ENCODE peak calls at places on chromosomes 6 and 20, in six cellular contexts. B, F, Y, G, H and Z are unnamed samples.

GRCh38 chr6:73732845-73733675 is 37.1 kb downstream of the CD109 start:
- DNase-seq in H (peak; percentile 30), Y (peak; percentile 21), B (peak; percentile 39), F (peak; percentile 58), G (no peak), Z (peak; percentile 74)

GRCh38 chr6:63802606-63803206 is 167.1 kb downstream of the PHF3 start:
- DNase-seq in Y (no peak), F (no peak), H (no peak), G (no peak), B (no peak), Z (no peak)

GRCh38 chr6:88813045-88813444 is 150.4 kb downstream of the RNGTT start:
- DNase-seq in H (no peak), G (no peak), Y (no peak), F (no peak), B (no peak), Z (no peak)

GRCh38 chr6:79277109-79277508 is 42.6 kb upstream of the HMGN3 start:
- DNase-seq in G (no peak), Y (no peak), F (no peak), B (no peak), H (no peak), Z (no peak)

GRCh38 chr20:25055711-25056492 is 2.0 kb downstream of the ACSS1 start:
- DNase-seq in G (no peak), B (no peak), F (no peak), Y (no peak), H (no peak), Z (no peak)

GRCh38 chr6:38517005-38517404 is 122.7 kb downstream of the BTBD9 start:
- DNase-seq in G (no peak), H (no peak), B (no peak), Y (no peak), F (no peak), Z (no peak)

GRCh38 chr6:43838276-43839036 is 68.4 kb downstream of the VEGFA start:
- DNase-seq in G (no peak), Y (no peak), H (no peak), F (no peak), B (no peak), Z (no peak)

GRCh38 chr20:53801609-53802370 is 208.2 kb upstream of the ZNF217 start:
- DNase-seq in Y (no peak), H (no peak), G (peak; percentile 59), F (no peak), B (no peak), Z (no peak)

GRCh38 chr6:14693301-14694192 is 552.3 kb upstream of the JARID2 start:
- DNase-seq in F (no peak), G (no peak), H (no peak), Y (no peak), B (no peak), Z (no peak)

GRCh38 chr20:36542019-36542488 is 735 bp downstream of the MYL9 start:
- DNase-seq in G (no peak), F (no peak), Y (no peak), H (no peak), B (no peak), Z (peak; percentile 55)

GRCh38 chr6:72580281-72580940 is 41.5 kb upstream of the KCNQ5 start:
- DNase-seq in F (no peak), H (no peak), G (no peak), B (peak; percentile 52), Y (peak; percentile 76), Z (peak; percentile 31)

GRCh38 chr6:65671922-65672321 is 35.1 kb downstream of the EYS start:
- DNase-seq in G (no peak), H (no peak), F (no peak), Y (no peak), B (peak; percentile 25), Z (no peak)

GRCh38 chr6:624979-625378 is 31.9 kb downstream of the HUS1B start:
- DNase-seq in G (no peak), Y (no peak), B (peak; percentile 1), H (no peak), F (no peak), Z (no peak)

GRCh38 chr6:84867521-84867920 is 103.1 kb upstream of the TBX18 start:
- DNase-seq in H (no peak), Y (no peak), F (no peak), B (no peak), G (no peak), Z (no peak)

GRCh38 chr6:87671555-87672029 is 30.4 kb downstream of the AKIRIN2 start:
- DNase-seq in G (no peak), Y (no peak), F (no peak), B (no peak), H (no peak), Z (no peak)

GRCh38 chr6:12065321-12066140 is 53.4 kb downstream of the HIVEP1 start:
- DNase-seq in G (no peak), Y (no peak), H (no peak), F (no peak), B (no peak), Z (no peak)

GRCh38 chr6:134235937-134236751 is 81.8 kb downstream of the SGK1 start:
- DNase-seq in G (no peak), H (no peak), F (no peak), Y (no peak), B (no peak), Z (no peak)

GRCh38 chr6:14567842-14568241 is 450.3 kb downstream of the CD83 start:
- DNase-seq in B (no peak), Y (no peak), F (no peak), G (no peak), H (no peak), Z (no peak)

GRCh38 chr6:27872634-27873028 is 39.6 kb downstream of the OR2B2 start:
- DNase-seq in B (no peak), F (no peak), H (no peak), G (no peak), Y (no peak), Z (no peak)

GRCh38 chr6:92428443-92428842 is 990.9 kb downstream of the EPHA7 start:
- DNase-seq in G (no peak), F (no peak), B (no peak), Y (no peak), H (no peak), Z (no peak)

GRCh38 chr6:127879685-127880084 is 21.2 kb downstream of the THEMIS start:
- DNase-seq in H (no peak), Y (no peak), B (peak; percentile 74), F (peak; percentile 31), G (peak; percentile 43), Z (peak; percentile 51)

GRCh38 chr6:1552296-1552761 is 57.4 kb upstream of the FOXC1 start:
- DNase-seq in G (no peak), Y (no peak), F (no peak), B (no peak), H (no peak), Z (no peak)

GRCh38 chr20:35463455-35464300 is 8.3 kb downstream of the CEP250 start:
- DNase-seq in F (no peak), B (peak; percentile 69), H (peak; percentile 16), G (no peak), Y (peak; percentile 61), Z (peak; percentile 55)